ENCODE peak calls at places on chromosomes 11 and 22, in six cellular contexts. X is ACHN, K is AG09309, C is brain microvascular endothelial cell, W is mesenchymal stem cell, P is NCI-H774. F is an unnamed sample.

GRCh38 chr11:85718126-85718943 is 32.3 kb upstream of the CCDC89 start:
- DNase-seq in X (no peak), K (no peak), C (no peak), W (no peak), P (no peak), F (no peak)

GRCh38 chr22:35154937-35155387 is 89.0 kb downstream of the ISX start:
- DNase-seq in X (peak; percentile 60), K (peak; percentile 8), C (peak; percentile 49), W (peak; percentile 50), P (no peak), F (peak; percentile 11)

GRCh38 chr11:65637794-65638317 is at the start of gene SIPA1:
- DNase-seq in X (peak; percentile 94), K (peak; percentile 56), C (peak; percentile 81), W (peak; percentile 96), P (peak; percentile 73), F (no peak)

GRCh38 chr11:95925011-95925410 is 1.1 kb upstream of the MTMR2 start:
- DNase-seq in X (peak; percentile 39), K (no peak), C (no peak), W (peak; percentile 28), P (no peak), F (no peak)

GRCh38 chr11:12109591-12110196 is 696 bp upstream of the MICAL2 start:
- DNase-seq in X (no peak), K (no peak), C (no peak), W (no peak), P (no peak), F (no peak)

GRCh38 chr22:36027960-36028645 is 521 bp downstream of the RBFOX2 start:
- DNase-seq in X (no peak), K (no peak), C (no peak), W (no peak), P (peak; percentile 19), F (no peak)

GRCh38 chr11:106162190-106162589 is 84.7 kb downstream of the AASDHPPT start:
- DNase-seq in X (no peak), K (no peak), C (no peak), W (no peak), P (no peak), F (no peak)

GRCh38 chr22:25930710-25931353 is 188.8 kb downstream of the MYO18B start:
- DNase-seq in X (no peak), K (no peak), C (no peak), W (no peak), P (peak; percentile 68), F (no peak)

GRCh38 chr11:78460468-78460867 is 42.8 kb upstream of the GAB2 start:
- DNase-seq in X (no peak), K (no peak), C (peak; percentile 48), W (no peak), P (no peak), F (no peak)

GRCh38 chr11:130611791-130612251 is 163.4 kb downstream of the ADAMTS15 start:
- DNase-seq in X (no peak), K (no peak), C (peak; percentile 66), W (peak; percentile 88), P (no peak), F (no peak)

GRCh38 chr11:68065841-68066240 is 27.0 kb downstream of the TCIRG1 start:
- DNase-seq in X (no peak), K (no peak), C (no peak), W (no peak), P (no peak), F (no peak)

GRCh38 chr22:21446128-21446826 is 20.9 kb upstream of the TMEM191C start:
- DNase-seq in X (no peak), K (no peak), C (no peak), W (no peak), P (no peak), F (no peak)

GRCh38 chr11:134039726-134040385 is 29.0 kb upstream of the JAM3 start:
- DNase-seq in X (no peak), K (no peak), C (no peak), W (no peak), P (no peak), F (no peak)

GRCh38 chr11:71988050-71988449 is 10.7 kb upstream of the IL18BP start:
- DNase-seq in X (no peak), K (peak; percentile 79), C (peak; percentile 24), W (no peak), P (no peak), F (no peak)

GRCh38 chr11:38824573-38824972 is 2226.5 kb upstream of the RAG2 start:
- DNase-seq in X (peak; percentile 17), K (no peak), C (no peak), W (peak; percentile 15), P (no peak), F (no peak)

GRCh38 chr11:70650075-70650909 is 252.0 kb downstream of the CTTN start:
- DNase-seq in X (peak; percentile 75), K (peak; percentile 10), C (peak; percentile 64), W (peak; percentile 75), P (no peak), F (peak; percentile 18)

GRCh38 chr22:37559901-37560681 is at the start of gene CDC42EP1:
- DNase-seq in X (peak; percentile 58), K (no peak), C (no peak), W (peak; percentile 64), P (no peak), F (no peak)

GRCh38 chr11:116379185-116379828 is 393.5 kb downstream of the BUD13 start:
- DNase-seq in X (peak; percentile 35), K (no peak), C (peak; percentile 1), W (peak; percentile 1), P (no peak), F (no peak)

GRCh38 chr11:19931141-19931767 is 218.6 kb downstream of the NAV2 start:
- DNase-seq in X (no peak), K (no peak), C (no peak), W (peak; percentile 86), P (no peak), F (no peak)

GRCh38 chr11:124643605-124644425 is 21.2 kb downstream of the TBRG1 start:
- DNase-seq in X (no peak), K (peak; percentile 78), C (peak; percentile 96), W (peak; percentile 74), P (no peak), F (peak; percentile 93)

GRCh38 chr11:86160546-86161149 is 83.9 kb upstream of the EED start:
- DNase-seq in X (no peak), K (no peak), C (peak; percentile 20), W (no peak), P (no peak), F (no peak)

GRCh38 chr11:114169321-114169749 is 109.8 kb downstream of the ZBTB16 start:
- DNase-seq in X (no peak), K (peak; percentile 17), C (no peak), W (peak; percentile 18), P (no peak), F (no peak)

GRCh38 chr22:26471522-26471921 is 12.1 kb downstream of the HPS4 start:
- DNase-seq in X (peak; percentile 88), K (no peak), C (peak; percentile 52), W (peak; percentile 88), P (no peak), F (peak; percentile 86)

GRCh38 chr11:69245041-69245440 is 48.9 kb upstream of the MYEOV start:
- DNase-seq in X (no peak), K (no peak), C (no peak), W (no peak), P (no peak), F (no peak)

GRCh38 chr11:127733552-127733951 is 733.0 kb upstream of the KIRREL3 start:
- DNase-seq in X (no peak), K (no peak), C (no peak), W (no peak), P (no peak), F (no peak)

GRCh38 chr11:12085371-12086251 is 24.8 kb upstream of the MICAL2 start:
- DNase-seq in X (no peak), K (no peak), C (no peak), W (peak; percentile 76), P (no peak), F (no peak)

GRCh38 chr11:96013459-96014213 is 89.7 kb upstream of the MTMR2 start:
- DNase-seq in X (no peak), K (no peak), C (no peak), W (no peak), P (no peak), F (no peak)

GRCh38 chr11:130219148-130219547 is 59.6 kb downstream of the ST14 start:
- DNase-seq in X (no peak), K (no peak), C (no peak), W (no peak), P (no peak), F (no peak)

GRCh38 chr11:126403658-126404057 is 48.2 kb downstream of the ST3GAL4 start:
- DNase-seq in X (peak; percentile 38), K (no peak), C (no peak), W (no peak), P (no peak), F (no peak)

GRCh38 chr11:127998421-127998820 is 588.9 kb downstream of the ETS1 start:
- DNase-seq in X (no peak), K (no peak), C (peak; percentile 17), W (no peak), P (no peak), F (no peak)

GRCh38 chr22:50620861-50621490 is 7.0 kb downstream of the ARSA start:
- DNase-seq in X (no peak), K (no peak), C (no peak), W (no peak), P (no peak), F (no peak)

GRCh38 chr11:126246636-126247035 is 22.1 kb downstream of the SRPRA start:
- DNase-seq in X (no peak), K (no peak), C (peak; percentile 36), W (peak; percentile 8), P (no peak), F (no peak)